ENCODE peak calls at places on chromosomes 1 and 21, in eight cellular contexts. Y is Karpas-422; H is activated naive CD8-positive, alpha-beta T cell treated with anti-CD3 and anti-CD28 coated beads for 36 hours; X is lower lobe of right lung; Q is AG04449; V is activated T-cell treated with anti-CD3 and anti-CD28 coated beads, Interleukin-2, amount 50 U/mL, for 72 hours; T is T-helper 2 cell; G is germinal center. O is an unnamed sample.

GRCh38 chr1:244458781-244459180 is 2.3 kb upstream of the CATSPERE start:
- DNase-seq in T (no peak), V (no peak), G (no peak), Y (no peak), X (no peak), Q (no peak), H (no peak), O (no peak)

GRCh38 chr1:219990782-219991510 is 55.4 kb downstream of the EPRS1 start:
- DNase-seq in T (no peak), V (no peak), G (no peak), Q (no peak), X (no peak), H (no peak), Y (peak), O (no peak)

GRCh38 chr1:27402349-27402754 is 9.9 kb downstream of the GPR3 start:
- DNase-seq in V (peak), G (no peak), T (no peak), H (no peak), Q (no peak), Y (no peak), X (peak), O (no peak)

GRCh38 chr1:243931957-243932356 is 81.9 kb upstream of the AKT3 start:
- DNase-seq in H (no peak), G (no peak), V (no peak), T (no peak), Q (no peak), Y (no peak), X (no peak), O (no peak)

GRCh38 chr1:48665743-48666142 is 110.9 kb downstream of the BEND5 start:
- DNase-seq in H (no peak), V (no peak), T (no peak), Q (no peak), G (no peak), X (no peak), Y (no peak), O (no peak)

GRCh38 chr1:117015701-117016100 is 14.1 kb downstream of the CD101 start:
- DNase-seq in G (no peak), H (no peak), V (no peak), Q (no peak), X (no peak), T (no peak), Y (no peak), O (no peak)

GRCh38 chr1:205568469-205569361 is 63.1 kb downstream of the ELK4 start:
- DNase-seq in X (no peak), V (no peak), H (peak), G (peak), Y (no peak), Q (no peak), T (no peak), O (no peak)

GRCh38 chr1:26358411-26359384 is 4.8 kb upstream of the CRYBG2 start:
- DNase-seq in Q (no peak), G (no peak), T (peak), Y (peak), H (peak), V (peak), X (no peak), O (peak)

GRCh38 chr1:36711480-36711879 is 228.8 kb upstream of the CSF3R start:
- DNase-seq in T (no peak), Q (no peak), H (no peak), V (no peak), X (no peak), G (no peak), Y (no peak), O (no peak)

GRCh38 chr1:19460535-19461351 is 24.6 kb downstream of the CAPZB start:
- DNase-seq in Y (no peak), V (no peak), Q (no peak), T (no peak), H (no peak), G (no peak), X (no peak), O (no peak)

GRCh38 chr1:16112558-16113555 is 39.4 kb upstream of the FAM131C start:
- DNase-seq in V (no peak), Q (no peak), Y (no peak), X (no peak), T (no peak), H (no peak), G (no peak), O (no peak)

GRCh38 chr21:34307991-34308532 is 55.7 kb upstream of the KCNE2 start:
- DNase-seq in Y (no peak), H (no peak), X (no peak), Q (no peak), G (no peak), T (no peak), V (no peak), O (no peak)

O was measured in effector CD4-positive, alpha-beta T cell.